ENCODE peak calls at places on chromosomes 13 and 19, in seven cellular contexts. X is cardiac muscle cell; C is lung; F is CD8-positive, alpha-beta T cell; V is CD8-positive, alpha-beta memory T cell; O is psoas muscle; U is CD4-positive, CD25-positive, alpha-beta regulatory T cell. R is an unnamed sample.
A peak's percentile ranks its signal among the peaks of the same experiment; 100 is the strongest.

GRCh38 chr19:18058208-18059009 is 28.3 kb downstream of the IL12RB1 start:
- DNase-seq in X (peak; percentile 86), C (peak; percentile 82), F (peak; percentile 67), V (peak; percentile 72), O (peak; percentile 90), U (peak; percentile 69), R (peak; percentile 82)

GRCh38 chr13:26037302-26037701 is 14.5 kb downstream of the SHISA2 start:
- DNase-seq in X (peak; percentile 43), C (peak; percentile 39), F (no peak), V (no peak), O (no peak), U (no peak), R (no peak)

GRCh38 chr13:33497146-33497845 is 211.7 kb upstream of the STARD13 start:
- DNase-seq in X (peak; percentile 11), C (no peak), F (no peak), V (no peak), O (no peak), U (no peak), R (no peak)

GRCh38 chr13:110841406-110841805 is 73.5 kb downstream of the ANKRD10 start:
- DNase-seq in X (no peak), C (no peak), F (no peak), V (no peak), O (no peak), U (no peak), R (no peak)

GRCh38 chr13:104442541-104442940 is 1376.3 kb upstream of the SLC10A2 start:
- DNase-seq in X (no peak), C (no peak), F (no peak), V (no peak), O (no peak), U (no peak), R (no peak)

GRCh38 chr13:103101902-103102301 is 35.7 kb upstream of the SLC10A2 start:
- DNase-seq in X (no peak), C (no peak), F (no peak), V (no peak), O (no peak), U (no peak), R (no peak)

GRCh38 chr13:40438999-40439797 is 227.2 kb downstream of the FOXO1 start:
- DNase-seq in X (peak; percentile 74), C (no peak), F (no peak), V (no peak), O (no peak), U (no peak), R (peak; percentile 38)

GRCh38 chr13:33483471-33483870 is 197.9 kb upstream of the STARD13 start:
- DNase-seq in X (no peak), C (no peak), F (no peak), V (no peak), O (no peak), U (no peak), R (no peak)

GRCh38 chr19:33568706-33569105 is 47.1 kb upstream of the PEPD start:
- DNase-seq in X (no peak), C (no peak), F (no peak), V (no peak), O (no peak), U (no peak), R (no peak)

GRCh38 chr13:29597246-29597645 is 1.8 kb upstream of the SLC7A1 start:
- DNase-seq in X (no peak), C (no peak), F (no peak), V (no peak), O (no peak), U (no peak), R (no peak)

GRCh38 chr13:75717525-75717924 is 81.4 kb downstream of the LMO7 start:
- DNase-seq in X (no peak), C (no peak), F (no peak), V (no peak), O (no peak), U (no peak), R (no peak)

GRCh38 chr13:98919566-98919965 is 58.3 kb downstream of the DOCK9 start:
- DNase-seq in X (no peak), C (no peak), F (no peak), V (no peak), O (no peak), U (no peak), R (no peak)
- H3K4me1 ChIP-seq in X (peaks cover 10% of the 10 kb centered on the region), C (peaks cover 9% of the 10 kb centered on the region), F (peaks cover 17% of the 10 kb centered on the region), V (peaks cover 19% of the 10 kb centered on the region), O (peaks cover 4% of the 10 kb centered on the region), U (peaks cover 7% of the 10 kb centered on the region), R (peaks cover 16% of the 10 kb centered on the region)

DNA sequence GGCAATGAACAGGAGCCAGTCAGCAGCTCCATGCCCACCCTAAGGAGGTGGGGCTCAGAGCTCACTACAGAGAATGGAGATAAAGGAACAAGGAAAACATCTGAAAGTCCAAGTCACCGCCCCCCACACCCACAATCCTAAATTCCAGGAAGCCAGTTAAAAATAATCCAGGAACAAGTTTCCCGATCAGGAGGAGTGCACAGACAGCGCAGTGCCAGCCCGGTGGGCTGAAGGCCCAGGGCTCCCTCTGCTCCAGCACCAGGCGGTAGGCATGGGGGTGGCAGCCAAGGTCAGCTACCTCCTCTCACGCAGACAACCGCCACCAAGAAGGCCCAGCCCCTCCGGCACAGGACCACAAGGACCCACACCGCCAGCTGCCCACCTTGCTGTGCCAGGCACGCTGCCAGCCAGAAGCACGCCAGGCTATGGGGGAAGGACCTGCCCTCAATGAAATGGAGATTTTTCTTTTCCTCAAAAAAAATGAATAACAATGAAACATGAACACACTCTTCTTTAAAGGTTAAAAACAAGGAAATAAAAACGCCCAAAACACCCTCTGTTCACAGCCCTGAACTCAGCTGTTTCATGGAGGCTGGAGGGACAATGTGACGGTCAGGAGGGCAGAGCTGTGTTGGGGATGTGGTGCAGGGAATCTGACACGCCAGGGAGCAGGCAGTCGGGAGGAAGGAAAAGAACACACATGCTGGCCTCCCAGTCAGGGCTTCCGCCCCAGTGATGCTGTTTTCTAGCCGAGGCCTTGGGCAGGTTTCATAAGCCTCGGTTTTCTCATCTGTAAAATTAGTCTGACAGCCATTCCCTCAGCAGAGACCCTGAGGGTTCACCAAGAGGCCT is 11.0 kb downstream of the STK24 start:
- DNase-seq in X (peak; percentile 25), C (no peak), F (no peak), V (no peak), O (peak; percentile 70), U (no peak), R (no peak)
- H3K4me1 ChIP-seq in X (peaks cover 19% of the 10 kb centered on the region), C (peaks cover 32% of the 10 kb centered on the region), F (peaks cover 79% of the 10 kb centered on the region), V (peaks cover 82% of the 10 kb centered on the region), O (peaks cover 51% of the 10 kb centered on the region), U (peaks cover 93% of the 10 kb centered on the region), R (peaks cover 50% of the 10 kb centered on the region)

GRCh38 chr19:655691-656090 is 7.3 kb downstream of the RNF126 start:
- DNase-seq in X (no peak), C (no peak), F (no peak), V (no peak), O (no peak), U (no peak), R (no peak)
- H3K4me1 ChIP-seq in X (no peaks in the 10 kb centered on the region), C (peaks cover 25% of the 10 kb centered on the region), F (peaks cover 70% of the 10 kb centered on the region), V (peaks cover 54% of the 10 kb centered on the region), O (peaks cover 38% of the 10 kb centered on the region), U (peaks cover 58% of the 10 kb centered on the region), R (peaks cover 41% of the 10 kb centered on the region)

GRCh38 chr19:47510516-47511127 is 4.2 kb downstream of the NAPA start:
- DNase-seq in X (no peak), C (no peak), F (no peak), V (no peak), O (peak; percentile 42), U (no peak), R (no peak)
- H3K4me1 ChIP-seq in X (no peaks in the 10 kb centered on the region), C (peaks cover 50% of the 10 kb centered on the region), F (peaks cover 43% of the 10 kb centered on the region), V (peaks cover 35% of the 10 kb centered on the region), O (peaks cover 80% of the 10 kb centered on the region), U (peaks cover 47% of the 10 kb centered on the region), R (peaks cover 45% of the 10 kb centered on the region)

DNA sequence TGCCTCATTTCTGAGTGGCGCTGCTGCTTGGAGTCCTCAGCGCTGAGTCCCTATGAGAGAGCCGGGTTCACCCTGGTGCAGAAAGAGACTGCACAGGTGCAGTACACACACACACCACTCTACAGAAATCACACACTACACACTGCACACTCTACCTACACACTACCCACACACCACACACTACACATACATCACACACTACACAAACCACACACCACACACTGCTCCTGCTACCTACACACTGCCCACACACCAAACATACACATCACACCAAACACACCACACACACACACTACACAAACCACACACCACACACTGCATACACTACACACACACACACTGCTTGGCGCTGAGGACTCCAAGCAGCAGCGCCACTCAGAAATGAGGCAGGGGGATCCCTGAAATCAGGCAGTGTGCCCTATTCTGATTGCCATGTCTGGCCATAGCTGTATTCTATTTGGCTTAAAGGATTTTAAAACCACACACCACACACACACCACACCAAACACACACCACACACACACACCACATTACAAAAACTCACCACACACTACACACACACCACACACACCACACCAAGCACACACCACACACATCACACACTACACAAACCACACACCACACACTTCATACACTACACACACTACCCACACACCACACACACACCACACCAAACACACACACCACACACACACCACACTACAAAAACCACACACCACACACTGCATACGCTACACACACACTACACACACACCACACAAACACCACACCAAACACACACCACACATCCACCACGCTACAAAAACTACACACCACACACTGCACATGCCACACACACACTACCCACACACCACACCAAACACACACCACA is 4.9 kb downstream of the MAG start:
- DNase-seq in X (no peak), C (no peak), F (no peak), V (no peak), O (no peak), U (no peak), R (no peak)
- H3K4me1 ChIP-seq in X (no peaks in the 10 kb centered on the region), C (no peaks in the 10 kb centered on the region), F (peaks cover 14% of the 10 kb centered on the region), V (peaks cover 10% of the 10 kb centered on the region), O (no peaks in the 10 kb centered on the region), U (peaks cover 11% of the 10 kb centered on the region), R (peaks cover 12% of the 10 kb centered on the region)

DNA sequence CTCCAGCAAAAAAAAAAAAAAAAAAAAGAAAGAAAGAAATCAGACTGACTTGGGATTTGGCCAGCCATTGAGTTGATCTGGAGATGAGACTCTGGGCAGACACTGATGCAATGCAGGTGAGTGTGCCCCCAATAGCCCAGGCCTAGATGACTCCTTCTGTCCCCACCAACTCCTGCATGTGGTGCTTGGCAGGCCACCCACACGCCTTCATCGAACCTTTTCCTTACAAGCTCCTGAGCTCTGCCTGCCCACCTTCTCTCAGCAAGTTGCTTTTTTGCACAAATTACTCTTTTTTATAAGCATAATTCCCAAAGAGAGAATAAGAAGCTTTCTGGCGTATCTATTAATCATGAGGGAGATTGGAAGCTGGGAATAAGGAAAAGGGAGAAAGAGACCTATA is 97.9 kb upstream of the MBNL2 start:
- DNase-seq in X (no peak), C (no peak), F (no peak), V (no peak), O (no peak), U (no peak), R (no peak)
- H3K4me1 ChIP-seq in X (peaks cover 28% of the 10 kb centered on the region), C (peaks cover 10% of the 10 kb centered on the region), F (no peaks in the 10 kb centered on the region), V (no peaks in the 10 kb centered on the region), O (peaks cover 40% of the 10 kb centered on the region), U (no peaks in the 10 kb centered on the region), R (no peaks in the 10 kb centered on the region)